ENCODE peak calls at places on chromosomes 3 and 15, in ten cellular contexts. S is stimulated activated CD8-positive, alpha-beta memory T cell treated with anti-CD3 and anti-CD28 coated beads, Interleukin-2, amount 100 ng/mL, for 48 hours; E is heart left ventricle; Q is A172; H is ELR; G is astrocyte of the cerebellum; D is EL; V is stimulated activated CD4-positive, alpha-beta T cell treated with anti-CD3 and anti-CD28 coated beads, Interleukin-2, amount 100 ng/mL, for 48 hours; N is CD8-positive, alpha-beta T cell; C is SW 1271. P is an unnamed sample.
A peak's percentile ranks its signal among the peaks of the same experiment; 100 is the strongest.

GRCh38 chr3:113744941-113745272 is 1.1 kb downstream of the NAA50 start:
- DNase-seq in S (no peak), E (no peak), Q (no peak), H (no peak), G (no peak), D (no peak), V (no peak), N (no peak), C (no peak), P (no peak)

GRCh38 chr3:64612082-64612860 is 75.5 kb downstream of the ADAMTS9 start:
- DNase-seq in S (no peak), E (peak; percentile 54), Q (no peak), H (no peak), G (no peak), D (no peak), V (no peak), N (no peak), C (no peak), P (no peak)

GRCh38 chr3:175741951-175742350 is 882.8 kb downstream of the NAALADL2 start:
- DNase-seq in S (no peak), E (no peak), Q (peak; percentile 34), H (peak; percentile 51), G (no peak), D (peak; percentile 37), V (no peak), N (no peak), C (no peak), P (no peak)

GRCh38 chr15:40232625-40233070 is 6.2 kb upstream of the PAK6 start:
- DNase-seq in S (no peak), E (peak; percentile 53), Q (no peak), H (no peak), G (no peak), D (no peak), V (no peak), N (no peak), C (no peak), P (no peak)

GRCh38 chr15:68939501-68939900 is 9.2 kb downstream of the SPESP1 start:
- DNase-seq in S (no peak), E (no peak), Q (no peak), H (no peak), G (no peak), D (no peak), V (no peak), N (no peak), C (no peak), P (no peak)

GRCh38 chr15:100668321-100668690 is 65.9 kb downstream of the ASB7 start:
- DNase-seq in S (no peak), E (no peak), Q (no peak), H (no peak), G (no peak), D (no peak), V (no peak), N (no peak), C (no peak), P (no peak)

GRCh38 chr15:66611257-66612053 is 45.7 kb upstream of the LCTL start:
- DNase-seq in S (no peak), E (no peak), Q (no peak), H (no peak), G (no peak), D (no peak), V (no peak), N (no peak), C (no peak), P (no peak)

GRCh38 chr3:50205719-50206276 is 727 bp downstream of the SLC38A3 start:
- DNase-seq in S (no peak), E (peak; percentile 72), Q (no peak), H (no peak), G (no peak), D (no peak), V (no peak), N (no peak), C (no peak), P (no peak)

GRCh38 chr3:78420611-78421010 is 1347.2 kb downstream of the ROBO1 start:
- DNase-seq in S (no peak), E (no peak), Q (no peak), H (no peak), G (no peak), D (no peak), V (no peak), N (no peak), C (no peak), P (no peak)

GRCh38 chr3:157174265-157174615 is 14.3 kb upstream of the CCNL1 start:
- DNase-seq in S (no peak), E (no peak), Q (peak; percentile 32), H (no peak), G (no peak), D (no peak), V (no peak), N (no peak), C (no peak), P (no peak)

GRCh38 chr3:13069495-13069894 is 3.7 kb downstream of the IQSEC1 start:
- DNase-seq in S (peak; percentile 18), E (no peak), Q (no peak), H (no peak), G (no peak), D (no peak), V (peak; percentile 21), N (peak; percentile 35), C (no peak), P (no peak)

GRCh38 chr3:64016941-64017620 is 6.2 kb downstream of the PSMD6 start:
- DNase-seq in S (no peak), E (no peak), Q (no peak), H (no peak), G (no peak), D (peak; percentile 46), V (no peak), N (no peak), C (no peak), P (no peak)

GRCh38 chr3:195258449-195259145 is 12.4 kb downstream of the XXYLT1 start:
- DNase-seq in S (no peak), E (no peak), Q (no peak), H (no peak), G (no peak), D (no peak), V (no peak), N (no peak), C (no peak), P (no peak)